ENCODE peak calls at places on chromosomes 4 and X, in ten cellular contexts. Y is iPS DF 19.7; A is A549; B is ecto neural progenitor cell; V is NB4; J is HFFc6; F is stimulated activated CD8-positive, alpha-beta memory T cell treated with anti-CD3 and anti-CD28 coated beads, Interleukin-4, amount 100 ng/mL, for 1 hour; Q is kidney tubule cell; T is NCI-H460; S is amygdala. E is an unnamed sample.

GRCh38 chr4:80276922-80277321 is 10.5 kb downstream of the FGF5 start:
- DNase-seq in S (no peak), T (no peak), J (no peak), V (no peak), F (no peak), A (no peak), B (no peak), Q (no peak), Y (no peak), E (no peak)

GRCh38 chrX:153646620-153647373 is at the start of gene DUSP9:
- DNase-seq in Q (peak; percentile 48), J (no peak), V (peak; percentile 57), Y (no peak), B (peak; percentile 80), T (peak; percentile 43), S (no peak), A (peak; percentile 43), F (no peak), E (no peak)

GRCh38 chr4:121706595-121707021 is 9.8 kb upstream of the ANXA5 start:
- DNase-seq in V (peak; percentile 76), S (no peak), Y (no peak), F (peak; percentile 17), J (peak; percentile 29), A (no peak), T (no peak), B (no peak), Q (peak; percentile 70), E (peak; percentile 4)

GRCh38 chr4:24413311-24413784 is 171.0 kb downstream of the DHX15 start:
- DNase-seq in S (no peak), A (no peak), J (no peak), Y (no peak), V (no peak), B (peak; percentile 55), Q (no peak), F (no peak), T (no peak), E (no peak)

GRCh38 chrX:65696613-65697012 is 29.2 kb downstream of the MSN start:
- DNase-seq in A (no peak), Q (no peak), Y (no peak), J (peak; percentile 4), S (no peak), F (no peak), V (peak; percentile 62), B (no peak), T (no peak), E (no peak)

GRCh38 chr4:42641155-42641554 is 15.8 kb downstream of the ATP8A1 start:
- DNase-seq in A (no peak), S (no peak), B (no peak), Q (no peak), F (no peak), Y (no peak), V (no peak), T (no peak), J (no peak), E (no peak)

GRCh38 chrX:128287693-128288092 is 235.5 kb upstream of the ACTRT1 start:
- DNase-seq in V (peak; percentile 5), Q (no peak), A (no peak), Y (no peak), B (no peak), J (no peak), F (no peak), S (no peak), T (no peak), E (no peak)

GRCh38 chr4:7186081-7186480 is 6.3 kb upstream of the SORCS2 start:
- DNase-seq in S (no peak), Y (no peak), V (no peak), F (no peak), A (no peak), J (no peak), B (peak; percentile 49), T (no peak), Q (no peak), E (no peak)

GRCh38 chr4:2787230-2788100 is 5.4 kb upstream of the SH3BP2 start:
- DNase-seq in S (no peak), T (no peak), V (peak; percentile 98), Y (no peak), Q (no peak), A (no peak), J (no peak), B (peak; percentile 47), F (no peak), E (peak; percentile 50)

GRCh38 chr4:147874109-147874508 is 142.2 kb downstream of the ARHGAP10 start:
- DNase-seq in F (no peak), A (no peak), J (no peak), S (no peak), Y (no peak), Q (no peak), T (no peak), B (no peak), V (no peak), E (no peak)

E was measured in CD4-positive, alpha-beta memory T cell.